ENCODE peak calls at places on chromosomes 11 and 22, in four cellular contexts. U, D, R and Y are unnamed samples.

GRCh38 chr22:19971276-19972124 is 29.9 kb upstream of the TXNRD2 start:
- DNase-seq in D (no peak), U (no peak), R (no peak), Y (no peak)

GRCh38 chr11:71221201-71221600 is 31.2 kb downstream of the SHANK2 start:
- DNase-seq in R (no peak), D (no peak), U (no peak), Y (peak)

GRCh38 chr11:131217313-131218297 is 152.8 kb upstream of the NTM start:
- DNase-seq in R (no peak), D (no peak), U (peak), Y (no peak)

GRCh38 chr22:28978158-28978557 is 83.5 kb downstream of the C22orf31 start:
- DNase-seq in D (peak), R (peak), U (no peak), Y (no peak)

GRCh38 chr22:21972293-21972779 is 10.3 kb downstream of the TOP3B start:
- DNase-seq in R (no peak), D (no peak), U (peak), Y (no peak)

GRCh38 chr22:46606886-46607285 is 13.3 kb upstream of the GRAMD4 start:
- DNase-seq in D (no peak), R (no peak), U (no peak), Y (no peak)

GRCh38 chr11:126544311-126545056 is 189.0 kb downstream of the ST3GAL4 start:
- DNase-seq in U (no peak), R (peak), D (peak), Y (no peak)

GRCh38 chr11:110710520-110711381 is 1.5 kb downstream of the ARHGAP20 start:
- DNase-seq in R (peak), U (no peak), D (peak), Y (peak)

GRCh38 chr22:39463277-39463676 is 6.5 kb downstream of the MGAT3 start:
- DNase-seq in R (no peak), U (no peak), D (no peak), Y (no peak)

GRCh38 chr11:47400813-47401279 is 7.5 kb upstream of the SLC39A13 start:
- DNase-seq in D (no peak), U (no peak), R (no peak), Y (peak)

GRCh38 chr22:45720875-45721378 is 49.3 kb downstream of the ATXN10 start:
- DNase-seq in R (no peak), D (no peak), U (peak), Y (no peak)

GRCh38 chr11:69437001-69437875 is 44.2 kb upstream of the LINC01488 start:
- DNase-seq in R (no peak), D (no peak), U (peak), Y (peak)

GRCh38 chr22:41848468-41848867 is 15.6 kb downstream of the SREBF2 start:
- DNase-seq in R (peak), U (peak), D (no peak), Y (peak)

DNA sequence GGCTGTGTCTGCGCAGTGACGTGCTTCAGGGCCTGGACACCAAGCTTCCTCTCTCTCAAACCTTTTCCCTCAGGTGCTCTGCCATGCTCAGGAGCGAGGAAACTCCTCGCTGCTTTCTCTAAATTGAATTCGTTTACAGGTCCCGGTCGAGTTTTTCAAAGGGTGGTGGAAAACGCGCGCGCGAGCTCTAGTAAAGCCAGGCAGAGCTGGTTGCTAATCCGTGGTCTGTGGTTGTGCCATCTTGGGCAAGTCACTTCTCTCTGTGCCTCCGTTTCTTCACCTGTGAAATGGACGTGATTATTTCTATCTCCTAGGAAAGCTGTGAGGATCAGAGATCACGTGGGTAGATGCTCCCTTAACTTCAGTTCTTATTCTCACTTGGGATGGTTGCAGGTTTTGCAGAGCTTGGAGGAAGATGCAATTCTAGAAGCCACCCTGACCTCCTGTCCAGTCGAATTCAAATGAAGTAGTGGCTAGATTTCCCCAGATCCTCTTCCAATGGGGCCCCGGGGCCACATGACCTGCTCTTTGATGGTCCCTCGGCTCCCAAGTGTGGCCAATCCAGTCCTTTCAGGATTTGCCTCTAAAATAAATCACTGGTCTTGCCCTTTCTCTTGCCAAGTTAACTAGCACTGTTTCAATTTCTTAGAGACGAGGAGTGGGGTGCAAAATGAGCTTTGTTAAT is 10.5 kb upstream of the ALX4 start:
- DNase-seq in U (no peak), D (no peak), R (no peak), Y (no peak)
- H3K27ac ChIP-seq in U (no peak), D (no peak), R (no peak), Y (no peak)

DNA sequence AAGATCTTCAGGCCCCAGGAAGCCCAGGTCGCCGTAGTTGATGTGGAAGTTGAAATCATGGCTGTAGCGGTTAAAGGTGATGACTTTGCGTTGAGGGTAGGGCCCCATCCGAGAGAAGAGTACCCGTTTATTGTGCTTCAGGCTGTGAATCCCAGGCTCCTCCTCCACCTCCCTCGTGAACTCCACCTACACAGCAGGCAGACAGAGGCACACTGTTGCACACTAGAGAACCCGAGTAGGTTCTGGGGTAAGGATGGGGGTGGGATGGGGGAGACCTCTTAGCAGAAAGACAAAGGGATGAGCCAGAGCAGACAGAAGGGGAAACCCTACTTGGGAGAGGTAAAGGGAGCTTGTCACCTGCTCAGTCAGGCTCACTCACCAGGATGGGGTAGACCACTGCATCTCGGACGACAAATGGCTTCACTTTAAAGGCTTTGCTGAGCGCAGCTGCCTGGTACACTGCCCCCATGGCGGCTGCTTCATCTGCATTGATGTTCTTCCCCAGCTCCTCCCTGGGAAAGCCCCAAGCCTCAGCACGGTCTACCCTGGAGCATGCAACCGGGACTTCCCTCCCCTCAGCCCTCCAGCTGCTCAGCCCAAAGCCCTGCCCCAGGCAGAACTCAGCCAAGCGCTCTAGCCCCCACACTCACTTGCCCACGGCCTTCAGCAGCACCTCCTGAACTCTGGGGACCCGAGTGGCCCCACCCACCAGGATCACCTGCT is 5.4 kb downstream of the HYOU1 start:
- DNase-seq in R (no peak), D (no peak), U (no peak), Y (peak)
- TF ChIP-seq POLR2A in R (no peak), D (no peak), U (no peak), Y (no peak)

DNA sequence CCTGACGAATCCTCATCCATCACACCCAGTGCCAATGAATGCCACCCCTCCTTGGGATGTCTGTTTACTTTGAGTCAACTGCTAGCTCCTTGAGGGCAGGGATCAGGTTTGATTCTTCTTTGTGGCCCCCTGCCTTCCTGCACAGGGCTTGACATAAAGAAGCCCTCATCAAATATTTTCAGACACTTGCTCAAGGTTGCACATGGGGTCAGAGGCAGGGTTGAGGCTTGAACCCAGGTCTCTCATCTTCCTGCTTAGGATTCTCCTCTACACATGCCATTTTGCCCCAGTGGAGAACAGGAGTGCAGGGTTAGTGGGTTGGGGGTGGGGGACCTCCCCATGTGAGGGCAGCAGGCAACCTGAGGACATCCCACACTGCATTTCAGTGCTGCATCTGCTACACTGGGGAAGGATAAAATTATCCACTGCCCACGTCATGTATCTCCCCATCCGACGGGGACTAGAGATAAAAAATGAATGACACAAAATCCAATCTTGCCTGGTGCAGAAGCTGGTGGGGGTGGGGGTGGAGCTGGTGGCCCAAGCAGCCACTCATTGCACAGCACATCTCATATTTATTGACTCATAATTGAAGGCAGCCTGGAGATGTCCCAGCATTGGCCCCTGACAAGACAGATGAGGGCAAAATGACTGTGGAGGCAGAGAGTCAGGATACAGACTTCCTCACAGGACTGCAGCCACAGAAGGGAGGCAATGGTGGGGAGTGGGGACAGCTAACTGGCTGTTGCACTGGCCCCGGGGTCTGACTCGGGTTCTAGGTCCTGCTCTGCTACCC is 41.3 kb downstream of the NEU3 start:
- DNase-seq in U (no peak), R (peak), D (no peak), Y (no peak)
- H3K27ac ChIP-seq in U (no peak), R (peak), D (no peak), Y (no peak)

GRCh38 chr11:111983187-111983986 is 41.8 kb upstream of the DLAT start:
- DNase-seq in D (no peak), R (no peak), U (peak), Y (no peak)
- TF ChIP-seq POLR2A in D (peak), R (no peak), U (no peak), Y (no peak)